ENCODE peak calls at places on chromosomes 13 and 19, in seven cellular contexts. N is right cardiac atrium, Y is trophoblast cell, J is left lung, Q is heart left ventricle, E is lower lobe of right lung, F is tibial artery. V is an unnamed sample.

GRCh38 chr13:76795701-76796695 is 90.2 kb downstream of the KCTD12 start:
- DNase-seq in N (no peak), Y (no peak), J (no peak), Q (no peak), E (no peak), F (no peak), V (no peak)

GRCh38 chr13:41970918-41971317 is 10.0 kb upstream of the VWA8 start:
- DNase-seq in N (no peak), Y (peak; percentile 22), J (no peak), Q (no peak), E (no peak), F (no peak), V (no peak)

GRCh38 chr19:15129856-15130580 is 22.8 kb downstream of the SYDE1 start:
- DNase-seq in N (no peak), Y (peak; percentile 92), J (no peak), Q (no peak), E (no peak), F (no peak), V (no peak)

GRCh38 chr13:60230593-60230992 is 66.9 kb upstream of the DIAPH3 start:
- DNase-seq in N (no peak), Y (no peak), J (no peak), Q (no peak), E (no peak), F (no peak), V (no peak)

GRCh38 chr19:48629599-48630288 is 7.4 kb downstream of the DBP start:
- DNase-seq in N (peak; percentile 88), Y (peak; percentile 80), J (no peak), Q (peak; percentile 75), E (no peak), F (peak; percentile 77), V (peak; percentile 66)

GRCh38 chr19:343941-344624 is 513 bp downstream of the MIER2 start:
- DNase-seq in N (peak; percentile 55), Y (no peak), J (peak; percentile 77), Q (no peak), E (no peak), F (no peak), V (no peak)

GRCh38 chr13:78657699-78658629 is 991 bp downstream of the OBI1 start:
- DNase-seq in N (no peak), Y (no peak), J (no peak), Q (no peak), E (no peak), F (no peak), V (no peak)

GRCh38 chr13:51848674-51849073 is 3.7 kb upstream of the TMEM272 start:
- DNase-seq in N (no peak), Y (no peak), J (no peak), Q (no peak), E (no peak), F (no peak), V (no peak)

GRCh38 chr19:50214699-50215543 is 11.5 kb downstream of the MYH14 start:
- DNase-seq in N (no peak), Y (no peak), J (peak; percentile 91), Q (no peak), E (peak; percentile 93), F (no peak), V (no peak)

GRCh38 chr19:53881482-53882390 is at the start of gene PRKCG:
- DNase-seq in N (peak; percentile 72), Y (no peak), J (peak; percentile 91), Q (no peak), E (peak; percentile 62), F (no peak), V (peak; percentile 45)

GRCh38 chr13:20387006-20387405 is 138.7 kb downstream of the CRYL1 start:
- DNase-seq in N (no peak), Y (no peak), J (no peak), Q (no peak), E (no peak), F (no peak), V (no peak)

GRCh38 chr19:18282021-18282787 is 782 bp upstream of the JUND start:
- DNase-seq in N (peak; percentile 84), Y (no peak), J (peak; percentile 81), Q (no peak), E (no peak), F (peak; percentile 85), V (no peak)

GRCh38 chr19:52748336-52748950 is 13.6 kb upstream of the ZNF611 start:
- DNase-seq in N (no peak), Y (no peak), J (no peak), Q (no peak), E (no peak), F (no peak), V (no peak)

GRCh38 chr13:44874886-44875630 is 114.2 kb downstream of the NUFIP1 start:
- DNase-seq in N (no peak), Y (no peak), J (no peak), Q (no peak), E (no peak), F (no peak), V (no peak)

GRCh38 chr13:28478127-28478526 is 16.8 kb downstream of the FLT1 start:
- DNase-seq in N (no peak), Y (no peak), J (no peak), Q (no peak), E (no peak), F (no peak), V (no peak)

GRCh38 chr13:36819811-36820140 is 754 bp downstream of the RFXAP start:
- DNase-seq in N (no peak), Y (no peak), J (no peak), Q (no peak), E (no peak), F (no peak), V (no peak)

GRCh38 chr13:50893211-50893852 is 16.3 kb upstream of the RNASEH2B start:
- DNase-seq in N (no peak), Y (no peak), J (no peak), Q (no peak), E (no peak), F (no peak), V (no peak)

GRCh38 chr19:30696514-30696913 is 324.3 kb downstream of the ZNF536 start:
- DNase-seq in N (no peak), Y (peak; percentile 20), J (no peak), Q (no peak), E (no peak), F (peak; percentile 13), V (peak; percentile 50)

GRCh38 chr19:2053601-2054389 is 2.8 kb upstream of the MKNK2 start:
- DNase-seq in N (peak; percentile 95), Y (no peak), J (peak; percentile 81), Q (peak; percentile 89), E (peak; percentile 77), F (peak; percentile 72), V (peak; percentile 83)

GRCh38 chr13:76379341-76380105 is 506.7 kb downstream of the KCTD12 start:
- DNase-seq in N (no peak), Y (no peak), J (no peak), Q (no peak), E (no peak), F (no peak), V (no peak)

GRCh38 chr13:30711375-30711774 is 24.0 kb upstream of the ALOX5AP start:
- DNase-seq in N (no peak), Y (no peak), J (no peak), Q (no peak), E (no peak), F (no peak), V (no peak)

GRCh38 chr13:69319659-69320058 is 788.0 kb upstream of the ATXN8OS start:
- DNase-seq in N (no peak), Y (no peak), J (no peak), Q (no peak), E (no peak), F (no peak), V (no peak)

GRCh38 chr13:82654851-82655517 is 1227.3 kb downstream of the SLITRK1 start:
- DNase-seq in N (peak; percentile 94), Y (no peak), J (peak; percentile 50), Q (peak; percentile 71), E (peak; percentile 58), F (peak; percentile 92), V (peak; percentile 18)

GRCh38 chr13:48542581-48543341 is 9.9 kb upstream of the RCBTB2 start:
- DNase-seq in N (peak; percentile 75), Y (no peak), J (peak; percentile 58), Q (peak; percentile 58), E (peak; percentile 55), F (peak; percentile 78), V (peak; percentile 18)

GRCh38 chr19:3061214-3062161 is 807 bp downstream of the TLE5 start:
- DNase-seq in N (peak; percentile 90), Y (no peak), J (peak; percentile 83), Q (peak; percentile 75), E (peak; percentile 70), F (peak; percentile 74), V (peak; percentile 42)

GRCh38 chr13:22403144-22403543 is 732.3 kb downstream of the FGF9 start:
- DNase-seq in N (no peak), Y (peak; percentile 20), J (no peak), Q (no peak), E (no peak), F (no peak), V (no peak)

GRCh38 chr13:32060319-32060924 is 28.8 kb downstream of the FRY start:
- DNase-seq in N (peak; percentile 53), Y (no peak), J (no peak), Q (peak; percentile 42), E (no peak), F (no peak), V (no peak)

DNA sequence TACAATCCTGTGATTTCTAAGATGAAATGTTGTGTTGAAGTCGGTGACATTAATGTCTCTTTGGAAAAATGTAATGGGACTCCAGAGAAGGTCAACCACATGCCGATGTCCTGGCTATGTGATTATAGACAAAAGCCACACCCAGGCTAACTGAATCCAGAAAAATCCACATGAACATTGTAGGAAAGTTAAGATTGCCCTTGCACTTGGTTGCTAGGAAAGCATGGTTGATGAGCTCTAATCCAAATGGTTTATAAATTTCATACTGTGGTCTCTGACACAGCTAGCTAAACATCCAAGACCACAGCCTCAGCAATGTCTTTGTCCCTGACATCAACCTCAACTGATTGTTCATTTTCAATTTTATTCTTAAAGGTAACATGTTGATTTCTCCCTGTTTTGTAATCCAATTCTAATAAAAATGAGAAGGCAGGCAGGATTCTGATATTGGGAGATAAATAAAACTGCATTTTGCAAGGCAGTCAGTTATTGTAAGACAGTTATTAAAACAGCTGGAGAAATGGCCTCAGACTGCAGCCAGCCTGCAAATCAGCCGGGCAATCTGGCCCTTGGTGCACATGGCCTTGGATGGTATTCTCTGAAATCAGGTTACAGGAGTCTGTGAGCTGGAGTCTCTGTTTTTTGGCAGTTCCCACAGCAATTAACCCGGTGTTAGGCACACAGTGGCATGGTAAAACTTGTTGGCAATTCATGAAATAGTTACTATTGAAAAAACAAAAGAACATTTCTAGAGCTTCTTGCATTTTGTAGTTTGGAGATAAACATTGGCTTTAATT is 93.9 kb downstream of the STARD13 start:
- DNase-seq in N (no peak), Y (no peak), J (no peak), Q (no peak), E (no peak), F (no peak), V (no peak)
- H3K27me3 ChIP-seq in N (no peaks in the 10 kb centered on the region), Y (no peaks in the 10 kb centered on the region), J (no peaks in the 10 kb centered on the region), Q (no peaks in the 10 kb centered on the region), E (no peaks in the 10 kb centered on the region), F (no peaks in the 10 kb centered on the region), V (no peaks in the 10 kb centered on the region)

GRCh38 chr13:19150226-19150625 is 31.4 kb downstream of the TUBA3C start:
- DNase-seq in N (no peak), Y (no peak), J (no peak), Q (no peak), E (no peak), F (no peak), V (no peak)
- H3K9me3 ChIP-seq in N (no peaks in the 10 kb centered on the region), Y (peaks cover 63% of the 10 kb centered on the region), J (peaks cover 32% of the 10 kb centered on the region), Q (no peaks in the 10 kb centered on the region), E (peaks cover 9% of the 10 kb centered on the region), F (no peaks in the 10 kb centered on the region), V (no peaks in the 10 kb centered on the region)

GRCh38 chr19:40799558-40800338 is 757 bp downstream of the EGLN2 start:
- DNase-seq in N (peak; percentile 89), Y (no peak), J (peak; percentile 90), Q (peak; percentile 83), E (peak; percentile 78), F (no peak), V (peak; percentile 73)
- H3K4me1 ChIP-seq in N (peaks cover 40% of the 10 kb centered on the region), Y (peaks cover 40% of the 10 kb centered on the region), J (peaks cover 45% of the 10 kb centered on the region), Q (peaks cover 45% of the 10 kb centered on the region), E (peaks cover 57% of the 10 kb centered on the region), F (peaks cover 54% of the 10 kb centered on the region), V (peaks cover 44% of the 10 kb centered on the region)

GRCh38 chr13:110415669-110416068 is 108.6 kb downstream of the COL4A2 start:
- DNase-seq in N (peak; percentile 52), Y (peak; percentile 82), J (no peak), Q (peak; percentile 62), E (no peak), F (no peak), V (no peak)
- H3K27me3 ChIP-seq in N (no peaks in the 10 kb centered on the region), Y (no peaks in the 10 kb centered on the region), J (no peaks in the 10 kb centered on the region), Q (no peaks in the 10 kb centered on the region), E (no peaks in the 10 kb centered on the region), F (no peaks in the 10 kb centered on the region), V (no peaks in the 10 kb centered on the region)